ENCODE peak calls at places on chromosomes 4 and X, in ten cellular contexts. J, D, C, R, Q, M, X, V, F and L are unnamed samples.

GRCh38 chr4:94516067-94516466 is 64.3 kb downstream of the PDLIM5 start:
- DNase-seq in J (no peak), D (no peak), C (peak; percentile 63), R (peak; percentile 81), Q (peak; percentile 71), M (peak; percentile 79), X (no peak), V (no peak), F (no peak), L (peak; percentile 71)

GRCh38 chr4:168694669-168695068 is 197.8 kb downstream of the PALLD start:
- DNase-seq in J (no peak), D (peak; percentile 43), C (peak; percentile 65), R (peak; percentile 52), Q (peak; percentile 85), M (peak; percentile 58), X (no peak), V (no peak), F (no peak), L (peak; percentile 94)

GRCh38 chrX:50799531-50799961 is 14.4 kb downstream of the SHROOM4 start:
- DNase-seq in J (no peak), D (peak; percentile 33), C (peak; percentile 6), R (peak; percentile 49), Q (peak; percentile 89), M (no peak), X (no peak), V (no peak), F (no peak), L (peak; percentile 82)

GRCh38 chr4:104938624-104939023 is 208.1 kb upstream of the TET2 start:
- DNase-seq in J (no peak), D (no peak), C (no peak), R (no peak), Q (no peak), M (no peak), X (no peak), V (no peak), F (no peak), L (no peak)

GRCh38 chr4:171288816-171289432 is 524.3 kb upstream of the GALNTL6 start:
- DNase-seq in J (no peak), D (no peak), C (no peak), R (no peak), Q (no peak), M (no peak), X (no peak), V (no peak), F (no peak), L (no peak)

GRCh38 chrX:153190384-153190783 is 11.3 kb downstream of the MAGEA1 start:
- DNase-seq in J (peak; percentile 11), D (peak; percentile 36), C (no peak), R (no peak), Q (peak; percentile 1), M (no peak), X (no peak), V (no peak), F (no peak), L (no peak)

GRCh38 chr4:2289955-2290333 is 28.0 kb upstream of the MXD4 start:
- DNase-seq in J (no peak), D (peak; percentile 2), C (no peak), R (no peak), Q (no peak), M (no peak), X (no peak), V (no peak), F (no peak), L (no peak)

GRCh38 chr4:17324431-17324830 is 187.5 kb downstream of the QDPR start:
- DNase-seq in J (peak; percentile 81), D (peak; percentile 64), C (peak; percentile 18), R (peak; percentile 83), Q (peak; percentile 72), M (peak; percentile 43), X (peak; percentile 40), V (no peak), F (peak; percentile 38), L (peak; percentile 59)

GRCh38 chrX:8191022-8191421 is 20.0 kb upstream of the VCX2 start:
- DNase-seq in J (no peak), D (peak; percentile 57), C (no peak), R (no peak), Q (no peak), M (peak; percentile 78), X (no peak), V (no peak), F (no peak), L (no peak)

GRCh38 chr4:141759796-141760425 is 123.5 kb downstream of the IL15 start:
- DNase-seq in J (no peak), D (no peak), C (no peak), R (peak; percentile 6), Q (no peak), M (peak; percentile 43), X (no peak), V (no peak), F (no peak), L (no peak)

GRCh38 chr4:37722000-37722638 is 35.9 kb upstream of the RELL1 start:
- DNase-seq in J (no peak), D (peak; percentile 34), C (no peak), R (no peak), Q (no peak), M (no peak), X (no peak), V (no peak), F (no peak), L (no peak)

GRCh38 chr4:184778325-184778724 is 44.4 kb upstream of the CENPU start:
- DNase-seq in J (no peak), D (no peak), C (no peak), R (no peak), Q (no peak), M (no peak), X (no peak), V (no peak), F (no peak), L (no peak)

GRCh38 chr4:170089274-170089742 is 448 bp downstream of the AADAT start:
- DNase-seq in J (peak; percentile 55), D (peak; percentile 64), C (peak; percentile 19), R (peak; percentile 61), Q (peak; percentile 60), M (peak; percentile 27), X (peak; percentile 60), V (no peak), F (peak; percentile 29), L (peak; percentile 61)

GRCh38 chr4:102139132-102139573 is 206.1 kb downstream of the SLC39A8 start:
- DNase-seq in J (no peak), D (no peak), C (peak; percentile 1), R (peak; percentile 47), Q (peak; percentile 21), M (peak; percentile 92), X (no peak), V (no peak), F (no peak), L (no peak)

GRCh38 chr4:101439926-101440325 is 92.6 kb upstream of the PPP3CA start:
- DNase-seq in J (no peak), D (no peak), C (no peak), R (peak; percentile 76), Q (no peak), M (no peak), X (no peak), V (no peak), F (no peak), L (no peak)

GRCh38 chrX:103584606-103585005 is 709 bp upstream of the TCEAL4 start:
- DNase-seq in J (peak; percentile 23), D (no peak), C (peak; percentile 4), R (no peak), Q (no peak), M (peak; percentile 11), X (no peak), V (no peak), F (no peak), L (peak; percentile 15)
- H3K4me2 ChIP-seq in J (peak overlapping the region; percentile 64), D (peak overlapping the region; percentile 77), C (peak overlapping the region; percentile 70), R (peak overlapping the region; percentile 83), Q (no peak overlapping the region), M (peak overlapping the region; percentile 90), X (no peak overlapping the region), V (no peak overlapping the region), F (no peak overlapping the region), L (peak overlapping the region; percentile 8)

GRCh38 chr4:134278675-134279074 is 77.1 kb upstream of the PABPC4L start:
- DNase-seq in J (no peak), D (no peak), C (no peak), R (no peak), Q (peak; percentile 50), M (peak; percentile 6), X (no peak), V (no peak), F (no peak), L (peak; percentile 54)

DNA sequence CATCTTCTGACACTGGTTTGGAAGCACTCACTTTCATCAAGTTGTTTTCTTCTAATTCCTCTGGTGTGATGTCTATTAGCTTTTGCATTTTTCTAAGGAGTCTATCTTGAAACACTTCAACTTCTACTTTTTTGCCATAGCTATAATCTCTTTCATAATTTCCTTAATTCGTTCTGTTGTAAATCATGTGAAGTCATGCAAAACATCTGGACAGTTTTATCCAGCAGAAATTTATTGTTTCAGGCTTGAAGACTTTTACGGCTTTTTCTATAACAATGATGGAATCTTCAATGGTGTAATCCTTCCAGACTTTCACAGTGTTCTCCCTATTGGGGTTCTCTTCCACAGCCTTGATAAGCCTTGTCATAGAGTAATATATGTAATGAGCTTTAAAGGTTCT is 74.9 kb upstream of the PABPC4L start:
- DNase-seq in J (no peak), D (no peak), C (no peak), R (no peak), Q (peak; percentile 5), M (no peak), X (no peak), V (no peak), F (no peak), L (no peak)
- H3K4me2 ChIP-seq in J (no peak overlapping the region), D (no peak overlapping the region), C (no peak overlapping the region), R (no peak overlapping the region), Q (no peak overlapping the region), M (no peak overlapping the region), X (no peak overlapping the region), V (no peak overlapping the region), F (no peak overlapping the region), L (no peak overlapping the region)

GRCh38 chr4:136106753-136107152 is 1425.5 kb downstream of the PCDH18 start:
- DNase-seq in J (peak; percentile 17), D (no peak), C (no peak), R (no peak), Q (no peak), M (no peak), X (no peak), V (no peak), F (peak; percentile 50), L (no peak)

GRCh38 chr4:136097676-136098075 is 1434.6 kb downstream of the PCDH18 start:
- DNase-seq in J (no peak), D (no peak), C (no peak), R (no peak), Q (no peak), M (no peak), X (no peak), V (no peak), F (no peak), L (no peak)

DNA sequence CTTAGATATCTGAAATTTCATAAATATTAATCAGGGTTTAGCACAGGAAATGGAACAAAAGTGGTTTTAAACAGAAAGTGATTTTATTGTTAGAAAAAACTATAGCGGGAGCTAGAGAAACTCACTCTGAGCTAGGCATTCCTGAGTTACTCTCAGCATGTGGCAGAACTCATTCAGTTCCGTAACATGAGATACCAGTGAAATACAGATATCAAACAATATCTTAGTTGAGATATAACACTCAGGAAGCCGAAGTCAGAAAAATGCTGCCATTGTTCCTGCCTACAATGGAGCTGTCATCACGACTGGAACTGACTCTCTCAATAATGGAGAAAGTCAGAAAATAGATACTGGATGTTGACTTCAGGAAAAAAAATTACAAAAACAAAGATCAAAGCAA is 1428.7 kb downstream of the PCDH18 start:
- DNase-seq in J (no peak), D (no peak), C (no peak), R (no peak), Q (no peak), M (no peak), X (no peak), V (no peak), F (no peak), L (no peak)
- H3K4me2 ChIP-seq in J (no peak overlapping the region), D (no peak overlapping the region), C (no peak overlapping the region), R (no peak overlapping the region), Q (no peak overlapping the region), M (no peak overlapping the region), X (no peak overlapping the region), V (no peak overlapping the region), F (no peak overlapping the region), L (no peak overlapping the region)

GRCh38 chr4:6668391-6668790 is 25.3 kb upstream of the S100P start:
- DNase-seq in J (no peak), D (no peak), C (no peak), R (peak; percentile 63), Q (no peak), M (peak; percentile 86), X (no peak), V (no peak), F (no peak), L (peak; percentile 94)
- H3K4me2 ChIP-seq in J (no peak overlapping the region), D (no peak overlapping the region), C (no peak overlapping the region), R (no peak overlapping the region), Q (no peak overlapping the region), M (peak overlapping the region; percentile 76), X (no peak overlapping the region), V (no peak overlapping the region), F (no peak overlapping the region), L (no peak overlapping the region)